ENCODE peak calls at places on chromosomes 3 and 15, in five cellular contexts. K is neuronal stem cell, C is A673, L is A549, A is transverse colon. E is an unnamed sample.
A peak's percentile ranks its signal among the peaks of the same experiment; 100 is the strongest.

GRCh38 chr3:102053375-102053989 is 204.2 kb downstream of the NFKBIZ start:
- DNase-seq in K (no peak), C (no peak), L (peak; percentile 22), A (no peak), E (no peak)

GRCh38 chr15:71508081-71508682 is 302.2 kb upstream of the NR2E3 start:
- DNase-seq in K (no peak), C (no peak), L (no peak), A (no peak), E (no peak)

GRCh38 chr15:87213646-87214045 is 1042.9 kb downstream of the NTRK3 start:
- DNase-seq in K (peak; percentile 11), C (no peak), L (no peak), A (no peak), E (no peak)

GRCh38 chr3:126481808-126482502 is 6.3 kb upstream of the ZXDC start:
- DNase-seq in K (no peak), C (no peak), L (no peak), A (peak; percentile 60), E (no peak)

GRCh38 chr3:99467420-99467819 is 171.0 kb upstream of the COL8A1 start:
- DNase-seq in K (no peak), C (no peak), L (no peak), A (no peak), E (no peak)

GRCh38 chr3:33947272-33948195 is 149.1 kb downstream of the PDCD6IP start:
- DNase-seq in K (no peak), C (no peak), L (no peak), A (no peak), E (no peak)

GRCh38 chr15:92375057-92375456 is 18.6 kb upstream of the ST8SIA2 start:
- DNase-seq in K (no peak), C (no peak), L (no peak), A (no peak), E (no peak)

GRCh38 chr3:23735575-23736326 is 70.0 kb upstream of the UBE2E1 start:
- DNase-seq in K (no peak), C (peak; percentile 40), L (no peak), A (no peak), E (no peak)

GRCh38 chr3:105504440-105504951 is 137.8 kb downstream of the ALCAM start:
- DNase-seq in K (no peak), C (no peak), L (no peak), A (no peak), E (no peak)

GRCh38 chr3:14631101-14631497 is 20.5 kb upstream of the CCDC174 start:
- DNase-seq in K (no peak), C (no peak), L (no peak), A (no peak), E (no peak)

GRCh38 chr15:68781766-68782588 is 38.7 kb downstream of the ANP32A start:
- DNase-seq in K (no peak), C (no peak), L (no peak), A (no peak), E (no peak)

GRCh38 chr3:163033652-163034051 is 1537.0 kb downstream of the OTOL1 start:
- DNase-seq in K (no peak), C (peak; percentile 14), L (no peak), A (no peak), E (no peak)

GRCh38 chr15:31975446-31976229 is 54.7 kb upstream of the CHRNA7 start:
- DNase-seq in K (peak; percentile 5), C (peak; percentile 41), L (no peak), A (peak; percentile 56), E (no peak)

GRCh38 chr3:175728566-175728965 is 869.4 kb downstream of the NAALADL2 start:
- DNase-seq in K (no peak), C (no peak), L (no peak), A (no peak), E (no peak)

DNA sequence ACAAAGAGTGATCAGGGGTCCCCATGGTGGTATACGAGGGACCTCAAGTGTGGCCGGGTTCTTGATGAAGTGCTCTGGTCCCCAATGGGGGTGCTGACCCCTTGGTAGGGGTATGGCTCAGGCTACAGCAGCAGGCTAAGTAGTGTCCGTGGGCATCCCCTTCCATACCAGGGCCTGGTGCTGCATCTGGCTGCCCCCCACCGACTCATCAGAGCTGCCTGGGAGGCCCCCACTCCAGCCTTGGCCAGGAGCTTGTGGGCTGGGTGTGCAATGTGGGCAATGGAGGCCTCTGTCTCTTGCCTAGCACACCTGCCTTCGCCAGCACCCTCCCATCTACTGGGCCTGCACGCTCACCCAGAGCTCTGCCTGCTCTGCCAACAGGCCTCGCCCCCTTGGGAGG is 59.0 kb upstream of the SEC13 start:
- DNase-seq in K (no peak), C (no peak), L (no peak), A (no peak), E (no peak)
- H3K27ac ChIP-seq in K (no peak overlapping the region), C (no peak overlapping the region), L (no peak overlapping the region), A (no peak overlapping the region), E (no peak overlapping the region)

DNA sequence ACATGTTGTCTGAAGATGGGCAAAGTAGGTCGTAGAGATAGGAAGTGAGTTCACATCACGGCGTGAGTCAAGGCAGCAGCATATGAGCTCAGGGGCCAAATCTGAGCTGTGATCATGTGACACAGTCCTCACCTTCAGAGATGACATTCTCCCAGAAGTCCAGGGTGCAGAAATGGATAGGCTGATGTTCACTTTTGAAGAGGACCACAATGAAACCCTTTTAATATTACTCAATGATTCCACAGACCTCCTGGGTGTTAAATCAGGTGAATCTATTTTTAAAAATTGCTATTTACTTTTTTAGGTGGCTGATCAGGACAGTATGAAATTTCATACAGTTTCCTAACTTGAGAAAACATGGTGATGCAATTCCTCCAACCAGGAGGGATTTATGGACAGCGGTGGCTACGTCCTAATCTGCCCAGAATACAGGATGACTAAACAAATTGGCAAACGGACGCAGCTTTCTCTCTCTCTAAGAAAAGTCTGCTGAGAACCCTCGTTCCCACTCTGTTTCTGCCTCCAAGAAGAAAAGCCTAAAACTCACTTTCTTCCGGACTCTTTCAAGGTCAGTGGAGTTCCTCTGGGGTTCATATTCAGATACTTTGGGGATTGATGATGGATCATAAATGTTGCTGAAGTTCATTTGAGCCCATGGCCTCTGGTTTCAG is 34.4 kb downstream of the B3GNT5 start:
- DNase-seq in K (no peak), C (no peak), L (no peak), A (no peak), E (no peak)
- H3K4me3 ChIP-seq in K (no peak overlapping the region), C (no peak overlapping the region), L (no peak overlapping the region), A (no peak overlapping the region), E (no peak overlapping the region)

GRCh38 chr3:170740285-170740684 is 129.7 kb downstream of the RPL22L1 start:
- DNase-seq in K (no peak), C (no peak), L (no peak), A (no peak), E (no peak)
- H3K27ac ChIP-seq in K (no peak overlapping the region), C (no peak overlapping the region), L (no peak overlapping the region), A (no peak overlapping the region), E (no peak overlapping the region)

DNA sequence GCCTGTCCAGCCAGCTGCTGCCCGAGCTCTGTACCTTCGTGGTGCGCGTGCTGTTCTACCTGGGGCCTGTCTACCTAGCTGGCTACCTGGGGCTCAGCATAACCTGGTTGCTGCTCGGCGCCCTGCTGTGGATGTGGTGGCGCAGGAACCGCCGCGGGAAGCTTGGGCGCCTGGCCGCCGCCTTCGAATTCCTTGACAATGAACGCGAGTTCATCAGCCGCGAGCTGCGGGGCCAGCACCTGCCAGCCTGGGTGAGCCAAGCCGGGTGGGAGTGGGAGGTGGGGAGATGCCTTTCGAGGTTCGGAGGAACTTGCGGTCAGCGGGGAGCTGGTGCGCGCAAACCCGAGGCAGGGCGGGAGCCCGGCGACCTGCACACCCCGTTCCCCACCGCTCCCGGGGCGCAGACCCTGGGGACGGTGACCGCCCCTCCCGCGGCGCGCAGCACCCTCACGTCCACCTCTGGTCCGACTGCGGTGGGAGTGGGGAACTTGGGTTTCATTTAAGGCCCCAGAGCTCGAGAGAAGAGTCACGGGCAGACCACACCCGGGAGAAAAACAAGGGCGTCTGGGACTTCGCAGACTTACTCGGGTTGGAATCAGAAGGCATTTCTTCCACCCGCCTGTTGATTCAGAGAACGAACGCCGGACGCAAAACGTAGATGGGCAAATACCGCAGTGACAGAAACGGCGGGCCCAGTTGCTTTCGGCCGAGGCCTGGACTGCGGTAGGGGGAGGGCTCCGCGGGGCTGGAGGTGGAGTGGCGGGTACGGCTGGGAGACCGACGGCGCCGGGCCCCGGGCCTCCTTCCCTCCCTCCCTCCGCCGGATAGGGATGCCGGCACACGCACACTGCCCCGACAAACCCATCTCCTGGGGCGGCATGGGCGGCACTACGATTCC is 708 bp downstream of the ESYT3 start:
- DNase-seq in K (no peak), C (no peak), L (no peak), A (no peak), E (no peak)
- H3K4me3 ChIP-seq in K (peak overlapping the region; percentile 82), C (peak overlapping the region; percentile 44), L (peak overlapping the region; percentile 56), A (peak overlapping the region; percentile 60), E (peak overlapping the region; percentile 74)

GRCh38 chr15:67101981-67102929 is 36.9 kb downstream of the SMAD3 start:
- DNase-seq in K (no peak), C (no peak), L (no peak), A (no peak), E (no peak)

GRCh38 chr15:67103021-67103420 is 37.6 kb downstream of the SMAD3 start:
- DNase-seq in K (no peak), C (no peak), L (no peak), A (no peak), E (no peak)

GRCh38 chr15:67104453-67104852 is 39.1 kb downstream of the SMAD3 start:
- DNase-seq in K (no peak), C (no peak), L (no peak), A (no peak), E (no peak)

GRCh38 chr15:67103869-67104268 is 38.5 kb downstream of the SMAD3 start:
- DNase-seq in K (no peak), C (no peak), L (no peak), A (no peak), E (no peak)

GRCh38 chr15:67103432-67103831 is 38.0 kb downstream of the SMAD3 start:
- DNase-seq in K (no peak), C (no peak), L (no peak), A (no peak), E (no peak)
- H3K27ac ChIP-seq in K (no peak overlapping the region), C (no peak overlapping the region), L (peak overlapping the region; percentile 93), A (peak overlapping the region; percentile 1), E (peak overlapping the region; percentile 9)

GRCh38 chr3:133488785-133489367 is 84.6 kb upstream of the CDV3 start:
- DNase-seq in K (no peak), C (peak; percentile 52), L (no peak), A (no peak), E (no peak)

GRCh38 chr3:133490468-133491351 is 82.8 kb upstream of the CDV3 start:
- DNase-seq in K (no peak), C (no peak), L (no peak), A (peak; percentile 71), E (no peak)

GRCh38 chr3:133491481-133492059 is 81.9 kb upstream of the CDV3 start:
- DNase-seq in K (no peak), C (no peak), L (no peak), A (no peak), E (no peak)

GRCh38 chr3:133487920-133488540 is 85.5 kb upstream of the CDV3 start:
- DNase-seq in K (no peak), C (peak; percentile 42), L (peak; percentile 12), A (no peak), E (no peak)

DNA sequence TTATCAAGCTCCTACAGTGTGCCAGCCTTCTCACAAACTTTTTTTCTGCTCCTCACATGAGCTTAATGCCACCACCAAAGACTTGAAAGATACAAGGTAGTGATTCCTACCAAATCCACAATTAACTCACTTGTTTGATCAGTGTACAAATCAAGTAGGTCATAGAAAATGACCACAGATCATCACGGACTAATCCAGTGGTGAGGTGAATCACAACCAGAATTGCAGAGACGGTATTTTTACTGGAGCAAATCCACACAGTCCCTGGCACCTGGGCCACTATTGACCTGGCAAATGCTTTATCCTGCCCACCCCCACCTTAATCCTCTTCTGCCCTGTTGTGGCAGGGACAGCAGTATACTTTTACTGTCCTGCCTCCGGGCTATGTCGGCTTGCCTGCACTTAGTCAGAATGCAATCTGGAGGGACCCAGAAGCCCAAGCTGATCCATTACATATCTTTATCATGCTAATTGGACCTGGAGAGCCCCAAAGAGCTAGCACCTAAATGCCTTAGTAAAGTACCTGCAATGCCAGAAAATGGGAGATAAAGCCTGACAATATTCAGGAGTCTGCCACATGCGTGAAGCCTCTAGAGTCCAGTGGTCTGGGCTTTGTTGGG is 83.9 kb upstream of the CDV3 start:
- DNase-seq in K (no peak), C (no peak), L (no peak), A (no peak), E (no peak)
- H3K4me3 ChIP-seq in K (no peak overlapping the region), C (no peak overlapping the region), L (no peak overlapping the region), A (no peak overlapping the region), E (no peak overlapping the region)

E was measured in SK-N-MC.